ENCODE peak calls at places on chromosomes 11 and 22, in eight cellular contexts. B is CD8-positive, alpha-beta memory T cell; V is stimulated activated CD4-positive, alpha-beta T cell treated with anti-CD3 and anti-CD28 coated beads, TNF-alpha, amount 100 ng/mL, for 1 hour; M is body of pancreas; Z is AG08396; D is A549; X is naive thymus-derived CD8-positive, alpha-beta T cell; A is AG04450. Q is an unnamed sample.

GRCh38 chr11:67522844-67523555 is at the start of gene CABP2:
- DNase-seq in B (no peak), V (no peak), M (no peak), Z (no peak), D (no peak), X (no peak), A (no peak), Q (no peak)

GRCh38 chr11:131042041-131042390 is 125.7 kb upstream of the SNX19 start:
- DNase-seq in B (no peak), V (no peak), M (no peak), Z (no peak), D (no peak), X (no peak), A (no peak), Q (no peak)

GRCh38 chr11:10490398-10491232 is 35.6 kb downstream of the AMPD3 start:
- DNase-seq in B (no peak), V (no peak), M (peak), Z (peak), D (peak), X (no peak), A (peak), Q (peak)

GRCh38 chr11:56331861-56332491 is 13.9 kb upstream of the OR8K1 start:
- DNase-seq in B (no peak), V (no peak), M (no peak), Z (peak), D (no peak), X (no peak), A (no peak), Q (no peak)

GRCh38 chr22:40714514-40714966 is 35.3 kb downstream of the MCHR1 start:
- DNase-seq in B (no peak), V (no peak), M (no peak), Z (peak), D (peak), X (no peak), A (peak), Q (peak)

GRCh38 chr11:69541001-69541285 is 59.5 kb downstream of the LINC01488 start:
- DNase-seq in B (no peak), V (no peak), M (no peak), Z (no peak), D (no peak), X (no peak), A (no peak), Q (no peak)

GRCh38 chr22:45318558-45319318 is 9.0 kb downstream of the FAM118A start:
- DNase-seq in B (peak), V (no peak), M (no peak), Z (peak), D (no peak), X (peak), A (no peak), Q (no peak)

GRCh38 chr11:23573430-23573829 is 713.2 kb upstream of the CCDC179 start:
- DNase-seq in B (no peak), V (no peak), M (no peak), Z (no peak), D (no peak), X (no peak), A (no peak), Q (peak)

GRCh38 chr11:62546937-62547625 is 475 bp upstream of the AHNAK start:
- DNase-seq in B (no peak), V (no peak), M (no peak), Z (peak), D (peak), X (no peak), A (no peak), Q (no peak)

GRCh38 chr11:116505466-116506247 is 267.1 kb downstream of the BUD13 start:
- DNase-seq in B (no peak), V (no peak), M (no peak), Z (no peak), D (no peak), X (no peak), A (no peak), Q (no peak)

GRCh38 chr11:14259870-14260269 is 99.1 kb downstream of the RRAS2 start:
- DNase-seq in B (no peak), V (no peak), M (no peak), Z (no peak), D (no peak), X (no peak), A (no peak), Q (no peak)

GRCh38 chr11:3841426-3842304 is 906 bp upstream of the RHOG start:
- DNase-seq in B (peak), V (peak), M (peak), Z (peak), D (peak), X (peak), A (peak), Q (peak)

GRCh38 chr22:30015846-30016245 is 64.4 kb upstream of the HORMAD2 start:
- DNase-seq in B (no peak), V (no peak), M (no peak), Z (peak), D (no peak), X (no peak), A (peak), Q (no peak)

GRCh38 chr22:27594020-27594419 is 207.5 kb downstream of the MN1 start:
- DNase-seq in B (no peak), V (no peak), M (no peak), Z (no peak), D (no peak), X (no peak), A (no peak), Q (no peak)

GRCh38 chr11:110091995-110092576 is 1.1 kb upstream of the ZC3H12C start:
- DNase-seq in B (no peak), V (no peak), M (no peak), Z (no peak), D (no peak), X (no peak), A (no peak), Q (no peak)

GRCh38 chr11:86954288-86955110 is 696 bp downstream of the FZD4 start:
- DNase-seq in B (no peak), V (no peak), M (peak), Z (no peak), D (peak), X (no peak), A (no peak), Q (no peak)

GRCh38 chr22:39567135-39567946 is 3.2 kb upstream of the CACNA1I start:
- DNase-seq in B (peak), V (no peak), M (no peak), Z (no peak), D (no peak), X (peak), A (no peak), Q (no peak)

GRCh38 chr11:32575070-32575469 is 8.6 kb upstream of the EIF3M start:
- DNase-seq in B (no peak), V (no peak), M (no peak), Z (no peak), D (no peak), X (no peak), A (no peak), Q (no peak)

GRCh38 chr11:130003717-130004001 is 1.0 kb upstream of the PRDM10 start:
- DNase-seq in B (no peak), V (no peak), M (no peak), Z (no peak), D (no peak), X (no peak), A (no peak), Q (no peak)

GRCh38 chr11:10581481-10582019 is 13.1 kb upstream of the LYVE1 start:
- DNase-seq in B (no peak), V (no peak), M (peak), Z (no peak), D (no peak), X (no peak), A (no peak), Q (no peak)

GRCh38 chr11:64744544-64745218 is 739 bp upstream of the RASGRP2 start:
- DNase-seq in B (no peak), V (no peak), M (no peak), Z (peak), D (no peak), X (peak), A (no peak), Q (no peak)

GRCh38 chr22:47107431-47107830 is 345.0 kb downstream of the TBC1D22A start:
- DNase-seq in B (no peak), V (no peak), M (no peak), Z (peak), D (no peak), X (no peak), A (peak), Q (peak)

GRCh38 chr11:132064987-132065620 is 694.7 kb downstream of the NTM start:
- DNase-seq in B (no peak), V (no peak), M (peak), Z (peak), D (peak), X (no peak), A (peak), Q (peak)

GRCh38 chr11:72195921-72196320 is 4.0 kb downstream of the FOLR1 start:
- DNase-seq in B (no peak), V (no peak), M (no peak), Z (no peak), D (no peak), X (no peak), A (no peak), Q (no peak)

Q was measured in astrocyte of the cerebellum.